ENCODE peak calls at places on chromosomes 4 and X, in eight cellular contexts. O, T, U, M, D, S, H and C are unnamed samples.

GRCh38 chr4:171025323-171025722 is 787.9 kb upstream of the GALNTL6 start:
- DNase-seq in O (no peak), T (no peak), U (no peak), M (no peak), D (no peak), S (no peak), H (no peak), C (no peak)

GRCh38 chr4:183832776-183833450 is 72.2 kb upstream of the STOX2 start:
- DNase-seq in O (no peak), T (no peak), U (no peak), M (no peak), D (no peak), S (no peak), H (no peak), C (no peak)

GRCh38 chr4:41660350-41660749 is 88.2 kb downstream of the PHOX2B start:
- DNase-seq in O (no peak), T (no peak), U (no peak), M (no peak), D (no peak), S (no peak), H (no peak), C (no peak)

GRCh38 chrX:39327255-39327654 is 526.0 kb downstream of the MID1IP1 start:
- DNase-seq in O (no peak), T (no peak), U (no peak), M (no peak), D (no peak), S (no peak), H (no peak), C (no peak)

GRCh38 chr4:118171381-118171780 is 137.1 kb downstream of the NDST3 start:
- DNase-seq in O (no peak), T (no peak), U (no peak), M (no peak), D (no peak), S (no peak), H (no peak), C (no peak)

GRCh38 chrX:41384041-41384705 is 50.2 kb downstream of the DDX3X start:
- DNase-seq in O (peak), T (peak), U (peak), M (no peak), D (peak), S (peak), H (peak), C (peak)

GRCh38 chr4:139144911-139145551 is 32.0 kb downstream of the ELF2 start:
- DNase-seq in O (peak), T (no peak), U (no peak), M (no peak), D (no peak), S (peak), H (no peak), C (no peak)

GRCh38 chrX:132412208-132412607 is 76.6 kb downstream of the MBNL3 start:
- DNase-seq in O (no peak), T (no peak), U (no peak), M (no peak), D (no peak), S (no peak), H (no peak), C (no peak)

GRCh38 chr4:94414907-94415306 is 36.8 kb upstream of the PDLIM5 start:
- DNase-seq in O (no peak), T (no peak), U (no peak), M (no peak), D (no peak), S (no peak), H (no peak), C (no peak)

GRCh38 chrX:75149654-75150053 is 6.4 kb downstream of the ABCB7 start:
- DNase-seq in O (no peak), T (no peak), U (no peak), M (no peak), D (no peak), S (no peak), H (no peak), C (no peak)

GRCh38 chrX:18769364-18769763 is 61.9 kb downstream of the PPEF1 start:
- DNase-seq in O (no peak), T (no peak), U (no peak), M (no peak), D (no peak), S (no peak), H (no peak), C (no peak)

GRCh38 chrX:18769812-18770573 is 62.5 kb downstream of the PPEF1 start:
- DNase-seq in O (no peak), T (no peak), U (no peak), M (no peak), D (no peak), S (no peak), H (no peak), C (no peak)
- TF ChIP-seq CTCF in O (no peak), T (no peak), U (no peak), M (no peak), D (no peak), S (no peak), H (no peak), C (no peak)

GRCh38 chrX:116009871-116010710 is 160.5 kb upstream of the AGTR2 start:
- DNase-seq in O (no peak), T (peak), U (no peak), M (no peak), D (no peak), S (no peak), H (no peak), C (no peak)
- H3K4me3 ChIP-seq in O (no peak), T (no peak), U (no peak), M (no peak), D (no peak), S (no peak), H (no peak), C (no peak)

DNA sequence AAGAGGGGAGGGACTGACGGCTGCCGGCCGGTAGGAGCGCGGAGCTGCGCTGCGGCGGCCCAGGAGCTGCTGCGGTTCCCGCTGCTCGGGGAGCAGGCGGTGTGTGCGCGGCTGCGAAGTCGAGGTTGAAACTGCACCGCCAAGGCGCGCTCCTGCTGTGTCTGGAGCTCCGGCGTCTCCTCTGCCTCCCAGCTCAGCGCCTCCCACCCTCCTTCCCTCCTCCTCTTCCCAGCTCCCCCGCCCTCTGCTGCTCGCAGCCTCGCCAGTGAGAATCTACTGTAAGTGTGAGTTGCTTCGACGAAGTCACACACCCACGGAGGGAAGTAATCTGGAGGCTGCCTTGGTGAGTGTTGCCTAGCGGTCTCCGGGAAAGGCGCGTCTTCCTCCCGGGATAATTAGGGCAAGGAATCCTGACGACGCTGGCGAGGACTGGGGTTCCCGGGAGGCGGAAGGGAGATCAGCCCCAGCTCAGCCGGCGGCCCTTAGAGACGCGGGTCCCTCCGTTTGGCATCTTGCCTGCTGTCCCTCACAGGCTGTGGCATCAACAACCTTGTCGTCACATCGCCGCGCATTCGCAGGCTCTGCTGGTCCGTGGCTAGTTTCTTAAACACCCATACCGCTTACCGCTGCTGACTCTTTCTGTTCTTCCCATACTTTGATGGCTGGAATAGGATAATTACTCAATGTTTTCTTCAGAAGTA is at the start of gene EPHA5:
- DNase-seq in O (peak), T (peak), U (peak), M (no peak), D (peak), S (peak), H (no peak), C (peak)
- TF ChIP-seq CTCF in O (no peak), T (no peak), U (no peak), M (peak), D (no peak), S (no peak), H (no peak), C (no peak)

DNA sequence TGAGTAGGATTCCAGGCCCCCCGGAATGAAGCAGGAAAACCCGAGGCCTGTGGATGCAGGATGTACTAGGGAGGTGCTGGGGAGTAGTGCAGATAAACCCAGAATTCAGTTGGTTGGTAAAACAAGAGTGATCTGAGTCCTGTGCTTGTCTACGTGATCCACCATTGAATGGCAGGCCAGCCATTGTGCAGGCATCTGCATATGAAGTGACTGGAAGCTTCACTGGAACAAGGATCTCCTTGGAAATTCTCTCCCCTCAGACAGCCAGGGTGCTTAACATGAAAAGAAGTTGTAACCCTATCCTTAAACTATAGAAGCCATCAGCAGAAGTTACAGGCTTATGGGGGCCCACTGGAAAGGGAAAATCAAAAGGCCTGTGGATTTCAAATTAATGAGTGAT is 656 bp upstream of the GSPT2 start:
- DNase-seq in O (no peak), T (no peak), U (no peak), M (no peak), D (no peak), S (no peak), H (no peak), C (no peak)
- H3K4me3 ChIP-seq in O (no peak), T (no peak), U (no peak), M (no peak), D (peak), S (no peak), H (peak), C (no peak)

DNA sequence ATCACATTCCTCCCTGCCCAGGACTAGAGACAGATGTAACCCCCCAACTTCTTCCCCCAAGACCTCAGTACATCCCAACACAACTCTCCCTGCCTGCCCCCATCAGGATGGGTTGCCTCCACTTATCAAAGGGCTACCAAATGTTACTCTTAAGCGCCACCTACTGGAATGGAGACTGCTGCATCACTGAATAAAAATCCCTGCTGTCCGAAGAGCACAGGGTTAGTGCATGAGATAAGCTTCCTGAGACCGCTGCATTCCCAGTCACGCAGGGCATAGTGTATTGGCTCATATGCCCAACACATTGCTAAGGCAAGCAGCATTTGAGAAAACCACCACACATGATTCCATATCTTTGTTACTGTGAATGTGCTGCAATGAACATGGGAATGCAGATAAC is 544.5 kb downstream of the PPP4R3C start:
- DNase-seq in O (no peak), T (no peak), U (no peak), M (no peak), D (no peak), S (no peak), H (peak), C (no peak)
- TF ChIP-seq CTCF in O (no peak), T (no peak), U (no peak), M (no peak), D (peak), S (no peak), H (peak), C (peak)

DNA sequence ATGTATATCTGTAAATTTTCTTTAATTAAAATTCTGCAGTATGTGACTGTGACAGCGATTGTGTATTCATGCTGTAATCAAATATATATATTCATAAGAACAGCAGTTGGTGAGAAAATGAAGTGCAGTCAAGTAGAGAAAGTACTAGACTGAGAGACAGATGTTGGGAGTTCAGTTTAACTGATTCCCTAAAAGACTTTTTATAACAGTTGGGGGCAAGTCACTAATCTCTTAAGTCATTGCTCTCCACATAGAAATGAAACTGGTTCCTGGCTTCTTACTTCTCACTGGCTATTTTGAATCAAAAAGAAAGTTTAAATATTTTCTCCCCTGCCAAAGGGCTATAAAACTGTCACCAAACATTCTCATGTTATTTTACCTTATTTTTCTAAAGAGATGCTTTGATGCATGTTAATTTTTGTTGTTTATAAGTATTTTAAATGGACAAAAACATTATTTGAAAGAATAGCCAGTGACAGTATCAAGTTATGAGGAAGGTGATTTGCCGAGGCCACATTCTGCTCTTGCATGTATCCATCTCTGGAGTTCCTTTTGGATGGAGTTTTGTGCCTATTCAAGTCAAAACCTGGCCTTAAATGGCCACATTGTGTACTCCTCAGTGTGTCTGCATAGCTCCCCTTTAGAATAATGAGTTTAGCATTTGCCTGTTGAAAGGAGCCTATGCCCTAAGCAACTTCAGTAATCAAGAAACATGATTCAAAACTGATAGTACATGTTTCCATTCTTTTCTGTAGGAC is 30.8 kb downstream of the EXOC1 start:
- DNase-seq in O (no peak), T (no peak), U (no peak), M (no peak), D (no peak), S (no peak), H (no peak), C (no peak)
- H3K4me3 ChIP-seq in O (no peak), T (no peak), U (no peak), M (no peak), D (no peak), S (no peak), H (no peak), C (no peak)

GRCh38 chr4:73166212-73166611 is 92.4 kb downstream of the ANKRD17 start:
- DNase-seq in O (no peak), T (no peak), U (no peak), M (no peak), D (no peak), S (no peak), H (no peak), C (no peak)
- TF ChIP-seq CTCF in O (no peak), T (no peak), U (no peak), M (no peak), D (no peak), S (no peak), H (no peak), C (no peak)

GRCh38 chr4:168845897-168846296 is 164.2 kb downstream of the CBR4 start:
- DNase-seq in O (no peak), T (no peak), U (no peak), M (no peak), D (no peak), S (no peak), H (no peak), C (no peak)

GRCh38 chr4:168842186-168842585 is 167.9 kb downstream of the CBR4 start:
- DNase-seq in O (no peak), T (no peak), U (no peak), M (no peak), D (no peak), S (no peak), H (no peak), C (no peak)

GRCh38 chr4:168844261-168845039 is 165.6 kb downstream of the CBR4 start:
- DNase-seq in O (no peak), T (no peak), U (no peak), M (peak), D (no peak), S (no peak), H (no peak), C (no peak)

GRCh38 chr4:168841682-168842019 is 168.4 kb downstream of the CBR4 start:
- DNase-seq in O (no peak), T (no peak), U (no peak), M (no peak), D (no peak), S (no peak), H (no peak), C (no peak)

GRCh38 chr4:168843635-168844034 is 166.4 kb downstream of the CBR4 start:
- DNase-seq in O (no peak), T (no peak), U (no peak), M (no peak), D (no peak), S (no peak), H (no peak), C (no peak)
- H3K4me3 ChIP-seq in O (no peak), T (no peak), U (no peak), M (no peak), D (no peak), S (no peak), H (no peak), C (no peak)

GRCh38 chr4:126582737-126583136 is 1050.0 kb upstream of the INTU start:
- DNase-seq in O (no peak), T (no peak), U (no peak), M (no peak), D (no peak), S (no peak), H (no peak), C (no peak)
- TF ChIP-seq CTCF in O (no peak), T (no peak), U (no peak), M (peak), D (no peak), S (no peak), H (no peak), C (peak)

DNA sequence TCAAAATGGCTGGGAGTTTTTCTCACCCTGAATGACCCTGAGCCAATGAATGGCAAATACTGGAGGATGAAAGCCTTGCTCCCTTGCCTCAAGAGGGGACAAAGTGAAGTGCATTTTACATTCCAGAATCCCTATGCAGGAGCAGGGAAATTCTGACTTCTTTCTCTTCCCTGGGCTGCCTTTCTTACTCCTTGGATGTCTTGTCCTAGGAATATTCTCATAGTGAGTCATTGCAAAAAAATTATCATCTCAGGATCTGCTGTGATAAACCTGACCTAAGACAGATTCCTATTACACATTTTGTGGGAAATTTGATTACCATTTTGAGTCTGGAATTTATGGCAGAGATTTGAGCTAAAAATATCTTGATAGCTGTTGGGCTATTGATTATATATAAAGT is 199.9 kb downstream of the TMA16 start:
- DNase-seq in O (no peak), T (no peak), U (no peak), M (no peak), D (no peak), S (no peak), H (no peak), C (no peak)
- H3K4me3 ChIP-seq in O (no peak), T (no peak), U (no peak), M (no peak), D (no peak), S (no peak), H (no peak), C (no peak)